ENCODE peak calls at places on chromosomes 3 and 15, in seven cellular contexts. U is A549, S is H1, R is HCT116, M is HepG2, E is IMR-90, Z is GM12878. X is an unnamed sample.
A peak's percentile ranks its signal among the peaks of the same experiment; 100 is the strongest.

GRCh38 chr3:189978753-189979152 is 141.9 kb downstream of the P3H2 start:
- DNase-seq in U (no peak), S (no peak), R (no peak), M (no peak), E (no peak), Z (no peak), X (no peak)

GRCh38 chr15:75456710-75457109 is 5.2 kb upstream of the SIN3A start:
- DNase-seq in U (no peak), S (no peak), R (no peak), M (no peak), E (peak; percentile 25), Z (no peak), X (no peak)

GRCh38 chr15:50506121-50506520 is 40.3 kb downstream of the USP50 start:
- DNase-seq in U (no peak), S (peak; percentile 62), R (no peak), M (peak; percentile 7), E (no peak), Z (no peak), X (no peak)

GRCh38 chr3:108342829-108343478 is 46.6 kb downstream of the HHLA2 start:
- DNase-seq in U (no peak), S (no peak), R (no peak), M (no peak), E (peak; percentile 69), Z (peak; percentile 36), X (no peak)

GRCh38 chr3:14948609-14949038 is 1.2 kb downstream of the NR2C2 start:
- DNase-seq in U (peak; percentile 21), S (no peak), R (no peak), M (no peak), E (no peak), Z (no peak), X (peak; percentile 17)

GRCh38 chr3:126539558-126540250 is 15.7 kb downstream of the CHST13 start:
- DNase-seq in U (no peak), S (no peak), R (no peak), M (no peak), E (no peak), Z (no peak), X (no peak)

GRCh38 chr3:159787794-159788205 is 200.8 kb upstream of the IL12A start:
- DNase-seq in U (peak; percentile 79), S (no peak), R (no peak), M (peak; percentile 64), E (peak; percentile 85), Z (no peak), X (no peak)

GRCh38 chr3:69011331-69011730 is 2.2 kb downstream of the EOGT start:
- DNase-seq in U (no peak), S (no peak), R (no peak), M (no peak), E (peak; percentile 54), Z (no peak), X (no peak)

GRCh38 chr3:119891944-119892721 is 110.2 kb downstream of the NR1I2 start:
- DNase-seq in U (peak; percentile 74), S (peak; percentile 45), R (peak; percentile 46), M (peak; percentile 55), E (peak; percentile 71), Z (peak; percentile 30), X (peak; percentile 12)

GRCh38 chr3:87997298-87997697 is 61.5 kb downstream of the CGGBP1 start:
- DNase-seq in U (no peak), S (no peak), R (no peak), M (no peak), E (no peak), Z (peak; percentile 26), X (no peak)

GRCh38 chr3:105495021-105495420 is 128.3 kb downstream of the ALCAM start:
- DNase-seq in U (no peak), S (no peak), R (no peak), M (no peak), E (peak; percentile 22), Z (no peak), X (no peak)

GRCh38 chr3:172341482-172342059 is 106.7 kb downstream of the GHSR start:
- DNase-seq in U (peak; percentile 60), S (no peak), R (peak; percentile 48), M (peak; percentile 66), E (peak; percentile 70), Z (peak; percentile 24), X (peak; percentile 67)

GRCh38 chr3:187807086-187807862 is 62.0 kb upstream of the BCL6 start:
- DNase-seq in U (no peak), S (no peak), R (no peak), M (no peak), E (peak; percentile 84), Z (no peak), X (no peak)

GRCh38 chr3:112640333-112640863 is 545 bp downstream of the CCDC80 start:
- DNase-seq in U (peak; percentile 55), S (no peak), R (no peak), M (no peak), E (peak; percentile 90), Z (no peak), X (no peak)

GRCh38 chr3:77041756-77042155 is 1.9 kb downstream of the ROBO2 start:
- DNase-seq in U (no peak), S (no peak), R (no peak), M (no peak), E (no peak), Z (no peak), X (no peak)

GRCh38 chr3:154310840-154311239 is 13.4 kb downstream of the DHX36 start:
- DNase-seq in U (peak; percentile 9), S (no peak), R (no peak), M (no peak), E (peak; percentile 54), Z (no peak), X (no peak)
- TF ChIP-seq CEBPB in U (no peak), S (no peak), R (no peak), M (no peak), E (no peak), Z (no peak), X (no peak)

GRCh38 chr15:47987908-47988532 is 132.8 kb upstream of the SLC24A5 start:
- DNase-seq in U (peak; percentile 53), S (no peak), R (peak; percentile 0), M (peak; percentile 35), E (peak; percentile 70), Z (peak; percentile 38), X (peak; percentile 17)
- TF ChIP-seq CEBPB in U (no peak), S (no peak), R (no peak), M (no peak), E (no peak), Z (no peak), X (no peak)

DNA sequence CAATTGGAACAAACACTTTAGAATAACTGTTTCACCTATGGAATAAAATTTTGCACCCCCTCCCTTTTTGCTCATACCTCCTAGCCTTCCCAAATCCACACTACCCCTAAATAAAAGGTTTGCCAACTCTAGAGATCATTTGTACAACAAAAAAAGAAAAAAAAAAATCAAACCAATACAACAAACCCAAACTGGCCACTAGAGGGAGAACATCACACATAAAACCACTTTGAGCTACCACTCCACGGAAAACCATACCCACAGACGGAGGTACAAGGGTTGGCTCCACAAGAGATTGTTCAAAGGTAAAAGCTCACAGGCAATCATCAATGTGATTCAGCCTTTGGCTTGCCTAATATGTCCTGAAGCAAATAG is 47.6 kb downstream of the SETMAR start:
- DNase-seq in U (peak; percentile 70), S (no peak), R (peak; percentile 37), M (peak; percentile 53), E (peak; percentile 69), Z (peak; percentile 31), X (peak; percentile 73)
- TF ChIP-seq CEBPB in U (no peak), S (no peak), R (no peak), M (no peak), E (no peak), Z (no peak), X (no peak)

GRCh38 chr3:39157359-39157758 is 4.0 kb upstream of the CSRNP1 start:
- DNase-seq in U (no peak), S (no peak), R (no peak), M (no peak), E (no peak), Z (no peak), X (no peak)

GRCh38 chr3:39156421-39156820 is 3.0 kb upstream of the CSRNP1 start:
- DNase-seq in U (no peak), S (no peak), R (no peak), M (no peak), E (no peak), Z (no peak), X (no peak)

GRCh38 chr3:39150803-39151631 is 2.4 kb downstream of the CSRNP1 start:
- DNase-seq in U (peak; percentile 88), S (no peak), R (no peak), M (peak; percentile 33), E (peak; percentile 97), Z (no peak), X (peak; percentile 87)

GRCh38 chr3:39153977-39154299 is 547 bp upstream of the CSRNP1 start:
- DNase-seq in U (no peak), S (no peak), R (no peak), M (no peak), E (no peak), Z (no peak), X (no peak)

DNA sequence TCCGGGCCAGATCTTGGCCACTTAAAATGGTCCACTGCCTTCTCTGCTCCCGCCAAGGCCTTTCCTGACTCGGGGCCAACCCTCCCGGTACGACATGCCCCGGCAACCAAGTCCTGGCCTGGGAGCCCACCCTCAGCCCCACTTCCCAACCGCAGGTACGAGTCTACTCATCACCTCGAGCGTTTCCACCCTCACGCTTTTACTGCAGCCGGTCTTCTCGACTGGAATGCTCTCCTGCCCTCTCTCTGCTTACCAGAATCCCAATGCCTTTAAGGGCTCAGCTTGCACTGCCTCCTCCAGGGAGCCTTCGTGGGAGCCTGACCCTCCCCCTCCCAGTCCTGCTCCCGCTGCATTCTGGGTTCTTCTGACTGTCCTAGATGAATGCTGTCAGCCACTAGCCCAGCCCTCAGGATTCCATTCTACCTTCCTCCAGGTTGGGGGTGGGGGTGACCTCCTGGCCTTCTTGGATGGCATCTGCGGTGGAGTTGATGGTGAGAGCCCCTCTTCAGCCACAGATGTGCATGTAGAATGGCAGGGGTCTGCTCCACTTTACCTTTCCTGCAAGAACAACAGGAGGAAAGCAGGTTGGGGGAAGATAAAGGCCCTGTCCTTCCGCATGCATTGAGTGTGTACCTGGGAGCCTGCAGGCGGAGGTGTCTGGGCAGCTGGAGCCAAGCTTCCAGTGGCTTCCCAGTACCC is 1.1 kb upstream of the CSRNP1 start:
- DNase-seq in U (peak; percentile 87), S (peak; percentile 84), R (peak; percentile 74), M (peak; percentile 60), E (no peak), Z (no peak), X (peak; percentile 79)
- TF ChIP-seq CEBPB in U (no peak), S (no peak), R (no peak), M (no peak), E (no peak), Z (no peak), X (no peak)

GRCh38 chr3:178508443-178508825 is 27.8 kb upstream of the KCNMB2 start:
- DNase-seq in U (no peak), S (no peak), R (no peak), M (no peak), E (no peak), Z (no peak), X (no peak)

GRCh38 chr3:178514411-178514800 is 21.8 kb upstream of the KCNMB2 start:
- DNase-seq in U (no peak), S (no peak), R (no peak), M (no peak), E (no peak), Z (no peak), X (no peak)

GRCh38 chr3:178510496-178510895 is 25.7 kb upstream of the KCNMB2 start:
- DNase-seq in U (no peak), S (no peak), R (no peak), M (no peak), E (no peak), Z (no peak), X (no peak)

GRCh38 chr3:178513539-178514410 is 22.5 kb upstream of the KCNMB2 start:
- DNase-seq in U (no peak), S (no peak), R (no peak), M (no peak), E (no peak), Z (no peak), X (no peak)

GRCh38 chr3:178512627-178513026 is 23.6 kb upstream of the KCNMB2 start:
- DNase-seq in U (no peak), S (no peak), R (no peak), M (no peak), E (no peak), Z (no peak), X (no peak)
- TF ChIP-seq CEBPB in U (no peak), S (no peak), R (no peak), M (no peak), E (no peak), Z (no peak), X (no peak)

X was measured in K562.